ENCODE peak calls at places on chromosomes 12 and 14, in five cellular contexts. N is MM.1S, W is A549, E is IMR-90, R is upper lobe of right lung. D is an unnamed sample.

GRCh38 chr12:1117371-1117770 is 126.3 kb downstream of the ERC1 start:
- DNase-seq in N (no peak), W (no peak), E (peak; percentile 78), R (no peak), D (no peak)

GRCh38 chr14:85622106-85622505 is 92.2 kb downstream of the FLRT2 start:
- DNase-seq in N (no peak), W (no peak), E (no peak), R (no peak), D (no peak)

GRCh38 chr14:29584992-29585391 is 342.7 kb downstream of the PRKD1 start:
- DNase-seq in N (no peak), W (no peak), E (peak; percentile 94), R (peak; percentile 65), D (no peak)

GRCh38 chr14:38197761-38198345 is 9.9 kb upstream of the SSTR1 start:
- DNase-seq in N (no peak), W (no peak), E (peak; percentile 65), R (no peak), D (no peak)

GRCh38 chr12:95605087-95605486 is 53.8 kb upstream of the USP44 start:
- DNase-seq in N (no peak), W (no peak), E (peak; percentile 77), R (no peak), D (no peak)

GRCh38 chr14:32259368-32260013 is 56.4 kb upstream of the RNU6-8 start:
- DNase-seq in N (peak; percentile 83), W (peak; percentile 21), E (peak; percentile 63), R (no peak), D (no peak)

GRCh38 chr12:41514907-41515306 is 326.8 kb downstream of the PDZRN4 start:
- DNase-seq in N (no peak), W (no peak), E (no peak), R (no peak), D (peak; percentile 24)

GRCh38 chr12:105846331-105846730 is 292.4 kb downstream of the NUAK1 start:
- DNase-seq in N (no peak), W (no peak), E (no peak), R (no peak), D (no peak)

GRCh38 chr14:25537846-25538455 is 488.0 kb upstream of the STXBP6 start:
- DNase-seq in N (peak; percentile 40), W (no peak), E (no peak), R (no peak), D (peak; percentile 30)

GRCh38 chr12:9947674-9948073 is 15.5 kb upstream of the CLEC2A start:
- DNase-seq in N (no peak), W (no peak), E (no peak), R (no peak), D (no peak)

GRCh38 chr12:52918784-52919183 is 13.9 kb upstream of the KRT8 start:
- DNase-seq in N (no peak), W (no peak), E (no peak), R (no peak), D (no peak)

GRCh38 chr12:66550626-66551025 is 128.2 kb downstream of the GRIP1 start:
- DNase-seq in N (no peak), W (no peak), E (no peak), R (no peak), D (peak; percentile 18)

GRCh38 chr14:73783107-73783727 is 68.4 kb upstream of the PTGR2 start:
- DNase-seq in N (no peak), W (no peak), E (no peak), R (no peak), D (no peak)

GRCh38 chr12:26153421-26154154 is 28.8 kb upstream of the BHLHE41 start:
- DNase-seq in N (peak; percentile 29), W (peak; percentile 55), E (peak; percentile 97), R (no peak), D (no peak)

GRCh38 chr12:73665193-73665592 is 872.4 kb upstream of the ATXN7L3B start:
- DNase-seq in N (no peak), W (no peak), E (no peak), R (no peak), D (no peak)

GRCh38 chr12:104011265-104011664 is 38.7 kb downstream of the GLT8D2 start:
- DNase-seq in N (no peak), W (peak; percentile 13), E (peak; percentile 96), R (no peak), D (no peak)

GRCh38 chr12:82625523-82625922 is 61.2 kb upstream of the TMTC2 start:
- DNase-seq in N (no peak), W (no peak), E (no peak), R (no peak), D (no peak)

GRCh38 chr12:77734489-77734888 is 96.2 kb upstream of the NAV3 start:
- DNase-seq in N (no peak), W (no peak), E (peak; percentile 38), R (no peak), D (no peak)

GRCh38 chr12:47757840-47758583 is 668 bp downstream of the RAPGEF3 start:
- DNase-seq in N (no peak), W (no peak), E (no peak), R (peak; percentile 82), D (no peak)

GRCh38 chr14:42110167-42110566 is 503.5 kb downstream of the LRFN5 start:
- DNase-seq in N (peak; percentile 43), W (peak; percentile 5), E (peak; percentile 71), R (no peak), D (peak; percentile 30)

GRCh38 chr12:14066021-14066420 is 84.6 kb upstream of the GRIN2B start:
- DNase-seq in N (no peak), W (no peak), E (no peak), R (no peak), D (no peak)

GRCh38 chr14:85037411-85037810 is 492.5 kb upstream of the FLRT2 start:
- DNase-seq in N (no peak), W (no peak), E (no peak), R (no peak), D (no peak)

GRCh38 chr14:92277031-92277430 is 45.9 kb upstream of the SLC24A4 start:
- DNase-seq in N (no peak), W (no peak), E (no peak), R (no peak), D (no peak)

GRCh38 chr14:55118761-55119160 is 10.3 kb upstream of the LGALS3 start:
- DNase-seq in N (no peak), W (no peak), E (no peak), R (no peak), D (no peak)

GRCh38 chr12:123533672-123534643 is at the start of gene RILPL1:
- DNase-seq in N (peak; percentile 6), W (peak; percentile 79), E (peak; percentile 32), R (peak; percentile 80), D (peak; percentile 61)

GRCh38 chr14:59870277-59871165 is at the start of gene RTN1:
- DNase-seq in N (peak; percentile 24), W (no peak), E (peak; percentile 29), R (peak; percentile 87), D (no peak)

GRCh38 chr14:52607061-52607460 is 54.4 kb downstream of the GPR137C start:
- DNase-seq in N (no peak), W (no peak), E (no peak), R (no peak), D (no peak)

GRCh38 chr12:29510591-29511174 is 13.2 kb upstream of the OVCH1 start:
- DNase-seq in N (no peak), W (no peak), E (no peak), R (no peak), D (no peak)

GRCh38 chr12:95286713-95287112 is 69.1 kb downstream of the VEZT start:
- DNase-seq in N (no peak), W (no peak), E (no peak), R (no peak), D (no peak)

GRCh38 chr14:71140157-71140556 is 232.9 kb downstream of the PCNX1 start:
- DNase-seq in N (no peak), W (no peak), E (no peak), R (no peak), D (no peak)

GRCh38 chr12:109926488-109927210 is 26.6 kb downstream of the TCHP start:
- DNase-seq in N (no peak), W (no peak), E (no peak), R (no peak), D (no peak)

GRCh38 chr14:38887696-38888095 is 215.3 kb downstream of the SEC23A start:
- DNase-seq in N (no peak), W (no peak), E (no peak), R (no peak), D (no peak)

GRCh38 chr14:24612186-24612585 is 2.7 kb upstream of the GZMH start:
- DNase-seq in N (peak; percentile 77), W (no peak), E (no peak), R (no peak), D (no peak)

DNA sequence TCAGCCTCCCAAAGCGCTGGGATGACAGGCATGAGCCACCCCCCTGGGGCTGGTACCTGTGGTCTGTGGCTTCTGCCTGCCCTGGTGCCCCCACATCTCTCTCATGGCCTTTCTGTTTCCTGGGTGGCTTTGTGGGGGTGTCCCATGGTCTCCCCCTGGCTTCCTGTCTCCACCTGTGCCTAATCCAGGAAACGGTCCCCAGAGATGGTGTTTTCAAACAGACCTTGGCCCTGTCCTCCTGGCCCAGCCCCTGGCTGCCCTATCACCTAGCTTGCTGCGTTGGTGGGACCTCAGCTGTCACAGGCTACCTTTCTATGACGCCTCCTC is 18.1 kb downstream of the MEG3 start:
- DNase-seq in N (no peak), W (no peak), E (no peak), R (no peak), D (no peak)
- H3K4me1 ChIP-seq in N (no peaks in the 10 kb centered on the region), W (peaks cover 11% of the 10 kb centered on the region), E (peaks cover 16% of the 10 kb centered on the region), R (no peaks in the 10 kb centered on the region), D (no peaks in the 10 kb centered on the region)

DNA sequence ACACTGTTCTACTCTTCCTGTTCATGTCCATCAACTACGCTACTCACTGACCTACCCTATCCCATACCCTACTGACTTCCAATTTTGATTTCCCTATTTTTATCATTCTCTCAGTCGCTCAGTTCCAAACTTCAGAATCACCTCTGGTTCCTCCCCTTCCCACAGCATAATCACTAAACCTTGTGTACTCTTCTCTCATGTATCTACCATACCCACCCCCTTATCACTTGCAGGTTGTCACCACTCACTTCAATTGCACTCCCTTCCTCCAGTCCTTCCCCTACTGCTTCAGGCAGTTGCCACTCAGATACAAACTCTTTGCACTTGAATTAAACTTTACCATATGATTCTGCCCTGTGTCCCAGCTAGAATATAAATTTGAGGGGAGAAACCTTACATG is 6.3 kb downstream of the RACGAP1 start:
- DNase-seq in N (no peak), W (no peak), E (no peak), R (no peak), D (no peak)
- H3K4me1 ChIP-seq in N (no peaks in the 10 kb centered on the region), W (peaks cover 13% of the 10 kb centered on the region), E (peaks cover 6% of the 10 kb centered on the region), R (peaks cover 16% of the 10 kb centered on the region), D (peaks cover 42% of the 10 kb centered on the region)

GRCh38 chr14:50946234-50946935 is 2.1 kb upstream of the PYGL start:
- DNase-seq in N (no peak), W (no peak), E (no peak), R (no peak), D (no peak)
- H3K4me1 ChIP-seq in N (no peaks in the 10 kb centered on the region), W (peaks cover 9% of the 10 kb centered on the region), E (peaks cover 9% of the 10 kb centered on the region), R (peaks cover 12% of the 10 kb centered on the region), D (peaks cover 9% of the 10 kb centered on the region)

DNA sequence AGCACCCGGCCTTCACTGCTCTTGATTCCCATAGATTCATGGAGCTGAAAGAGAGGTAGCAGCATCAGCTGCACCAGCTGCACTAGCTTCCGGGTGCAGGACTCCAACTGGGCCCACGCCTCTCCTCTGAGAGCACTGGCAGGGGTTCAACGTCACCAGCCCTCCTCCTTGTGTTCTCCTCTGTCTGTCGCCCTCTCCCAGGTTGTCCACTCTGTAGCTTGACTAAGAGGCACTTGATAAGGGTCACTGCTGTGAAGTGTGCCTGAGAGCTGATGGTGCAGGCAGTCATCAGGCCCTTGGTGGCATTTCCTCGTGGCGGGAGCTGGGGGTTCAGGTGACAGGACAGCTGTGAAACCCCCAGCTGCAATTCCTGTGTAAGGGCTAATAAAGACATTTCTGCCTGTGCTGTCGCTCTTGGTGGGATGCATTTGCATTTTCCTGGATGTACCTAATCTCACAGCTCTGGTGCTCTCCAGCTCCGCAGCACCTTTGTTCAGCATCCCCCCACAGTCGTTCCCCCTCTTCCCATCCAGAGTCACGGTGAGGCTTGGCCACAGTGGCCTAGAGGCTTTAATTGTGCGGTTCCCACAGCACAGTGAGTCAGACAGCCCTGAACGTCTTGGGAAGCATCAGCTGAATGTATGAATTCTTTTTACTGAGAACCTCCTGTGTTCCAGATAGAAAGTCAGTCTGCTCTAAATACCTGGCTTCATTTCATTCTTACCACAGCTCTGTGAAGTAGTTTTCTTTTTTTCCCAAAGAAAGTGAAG is 28.5 kb downstream of the MLXIP start:
- DNase-seq in N (no peak), W (no peak), E (peak; percentile 77), R (peak; percentile 87), D (no peak)
- H3K4me1 ChIP-seq in N (no peaks in the 10 kb centered on the region), W (peaks cover 47% of the 10 kb centered on the region), E (peaks cover 16% of the 10 kb centered on the region), R (peaks cover 32% of the 10 kb centered on the region), D (peaks cover 7% of the 10 kb centered on the region)

D was measured in OCI-LY7.